ENCODE peak calls at places on chromosome 5, in five cellular contexts. D is SIG-M5; N is stimulated activated CD4-positive, alpha-beta T cell treated with anti-CD3 and anti-CD28 coated beads, TNF-alpha, amount 100 ng/mL, for 4 hours; G is naive thymus-derived CD8-positive, alpha-beta T cell; Y is activated naive CD4-positive, alpha-beta T cell. Z is an unnamed sample.

GRCh38 chr5:3451961-3452360 is 143.7 kb upstream of the IRX1 start:
- DNase-seq in D (no peak), N (no peak), G (no peak), Y (no peak), Z (no peak)

GRCh38 chr5:159458217-159458711 is 128.0 kb upstream of the IL12B start:
- DNase-seq in D (no peak), N (no peak), G (no peak), Y (no peak), Z (no peak)

GRCh38 chr5:149434162-149435014 is 55.3 kb upstream of the IL17B start:
- DNase-seq in D (no peak), N (peak), G (peak), Y (peak), Z (no peak)

GRCh38 chr5:129078247-129078646 is 16.3 kb upstream of the ISOC1 start:
- DNase-seq in D (no peak), N (no peak), G (no peak), Y (no peak), Z (no peak)

GRCh38 chr5:15579193-15579990 is 79.4 kb downstream of the FBXL7 start:
- DNase-seq in D (no peak), N (no peak), G (no peak), Y (no peak), Z (no peak)

GRCh38 chr5:105812356-105812755 is 1858.4 kb downstream of the EFNA5 start:
- DNase-seq in D (no peak), N (no peak), G (no peak), Y (no peak), Z (no peak)

GRCh38 chr5:94288937-94289336 is 329.5 kb downstream of the KIAA0825 start:
- DNase-seq in D (no peak), N (no peak), G (no peak), Y (no peak), Z (no peak)

GRCh38 chr5:112228672-112229071 is 190.4 kb downstream of the EPB41L4A start:
- DNase-seq in D (no peak), N (no peak), G (no peak), Y (no peak), Z (no peak)

GRCh38 chr5:67809589-67809988 is 406.0 kb upstream of the PIK3R1 start:
- DNase-seq in D (no peak), N (no peak), G (no peak), Y (no peak), Z (no peak)

GRCh38 chr5:150353395-150353675 is 4.2 kb upstream of the TCOF1 start:
- DNase-seq in D (no peak), N (no peak), G (no peak), Y (no peak), Z (no peak)

GRCh38 chr5:126801174-126801991 is 24.4 kb downstream of the LMNB1 start:
- DNase-seq in D (no peak), N (no peak), G (no peak), Y (no peak), Z (no peak)

GRCh38 chr5:11026543-11026942 is 265.5 kb upstream of the DAP start:
- DNase-seq in D (no peak), N (no peak), G (no peak), Y (no peak), Z (no peak)

GRCh38 chr5:55159763-55160492 is at the start of gene GPX8:
- DNase-seq in D (no peak), N (no peak), G (peak), Y (no peak), Z (no peak)

GRCh38 chr5:125612356-125613149 is 810.7 kb upstream of the GRAMD2B start:
- DNase-seq in D (no peak), N (no peak), G (no peak), Y (no peak), Z (no peak)

GRCh38 chr5:14450055-14450524 is 131.5 kb upstream of the OTULINL start:
- DNase-seq in D (no peak), N (no peak), G (no peak), Y (no peak), Z (no peak)

GRCh38 chr5:150579462-150580400 is 60.7 kb upstream of the SYNPO start:
- DNase-seq in D (no peak), N (no peak), G (no peak), Y (no peak), Z (no peak)

GRCh38 chr5:95644351-95645042 is 2.1 kb upstream of the RFESD start:
- DNase-seq in D (no peak), N (no peak), G (peak), Y (peak), Z (no peak)

GRCh38 chr5:141369994-141370848 is at the start of gene PCDHGB3:
- DNase-seq in D (no peak), N (no peak), G (peak), Y (no peak), Z (no peak)

GRCh38 chr5:172801184-172801671 is 30.2 kb upstream of the DUSP1 start:
- DNase-seq in D (no peak), N (no peak), G (no peak), Y (no peak), Z (no peak)

GRCh38 chr5:139650031-139650688 is 2.0 kb downstream of the CXXC5 start:
- DNase-seq in D (no peak), N (no peak), G (no peak), Y (peak), Z (no peak)

GRCh38 chr5:154329519-154329918 is 116.3 kb upstream of the SAP30L start:
- DNase-seq in D (no peak), N (no peak), G (no peak), Y (no peak), Z (no peak)

GRCh38 chr5:6715271-6715670 is 2.0 kb downstream of the TENT4A start:
- DNase-seq in D (no peak), N (no peak), G (no peak), Y (no peak), Z (no peak)

GRCh38 chr5:116229131-116229530 is 144.3 kb downstream of the COMMD10 start:
- DNase-seq in D (no peak), N (no peak), G (no peak), Y (no peak), Z (no peak)

GRCh38 chr5:173932695-173933139 is 44.6 kb downstream of the CPEB4 start:
- DNase-seq in D (no peak), N (no peak), G (no peak), Y (no peak), Z (no peak)

GRCh38 chr5:142324377-142324870 is 397 bp downstream of the SPRY4 start:
- DNase-seq in D (peak), N (no peak), G (no peak), Y (no peak), Z (no peak)

GRCh38 chr5:179916523-179916922 is 8.8 kb upstream of the TBC1D9B start:
- DNase-seq in D (no peak), N (no peak), G (no peak), Y (no peak), Z (no peak)

GRCh38 chr5:37876926-37877325 is 37.1 kb upstream of the GDNF start:
- DNase-seq in D (no peak), N (no peak), G (no peak), Y (no peak), Z (no peak)

GRCh38 chr5:31995011-31995410 is 179.1 kb downstream of the GOLPH3 start:
- DNase-seq in D (no peak), N (no peak), G (no peak), Y (no peak), Z (no peak)

GRCh38 chr5:132059043-132059695 is 1.3 kb upstream of the IL3 start:
- DNase-seq in D (no peak), N (no peak), G (no peak), Y (no peak), Z (no peak)

GRCh38 chr5:120152472-120152871 is 311.6 kb upstream of the PRR16 start:
- DNase-seq in D (no peak), N (no peak), G (no peak), Y (no peak), Z (no peak)

GRCh38 chr5:176647870-176648466 is 684 bp downstream of the TSPAN17 start:
- DNase-seq in D (no peak), N (no peak), G (peak), Y (peak), Z (no peak)

GRCh38 chr5:177608243-177609075 is 8.5 kb downstream of the B4GALT7 start:
- DNase-seq in D (no peak), N (no peak), G (no peak), Y (no peak), Z (no peak)

GRCh38 chr5:20113930-20114329 is 125.9 kb upstream of the CDH18 start:
- DNase-seq in D (no peak), N (no peak), G (no peak), Y (no peak), Z (no peak)

GRCh38 chr5:69504036-69504435 is 11.4 kb downstream of the OCLN start:
- DNase-seq in D (no peak), N (no peak), G (no peak), Y (no peak), Z (no peak)

GRCh38 chr5:56026863-56027300 is 32.1 kb upstream of the IL6ST start:
- DNase-seq in D (peak), N (no peak), G (no peak), Y (no peak), Z (peak)

Z was measured in GF-D8.